ENCODE peak calls at places on chromosomes 4 and X, in nine cellular contexts. One of them, this sample, is unnamed.

GRCh38 chrX:107678957-107679740 is 50.8 kb downstream of the PRPS1 start:
- DNase-seq in psoas muscle: peak; percentile 89
- DNase-seq in SK-N-SH: no peak
- DNase-seq in heart left ventricle: peak; percentile 78
- DNase-seq in A549: peak; percentile 24
- DNase-seq in cardiac muscle cell: no peak
- DNase-seq in heart right ventricle: peak; percentile 83
- DNase-seq in adrenal gland: peak; percentile 56
- DNase-seq in upper lobe of right lung: peak; percentile 76
- DNase-seq in this sample: no peak

GRCh38 chrX:54994099-54994498 is at the start of gene PFKFB1:
- DNase-seq in psoas muscle: no peak
- DNase-seq in SK-N-SH: no peak
- DNase-seq in heart left ventricle: no peak
- DNase-seq in A549: no peak
- DNase-seq in cardiac muscle cell: no peak
- DNase-seq in heart right ventricle: no peak
- DNase-seq in adrenal gland: no peak
- DNase-seq in upper lobe of right lung: no peak
- DNase-seq in this sample: no peak

GRCh38 chrX:133660356-133660755 is 245.1 kb upstream of the GPC4 start:
- DNase-seq in psoas muscle: no peak
- DNase-seq in SK-N-SH: no peak
- DNase-seq in heart left ventricle: no peak
- DNase-seq in A549: no peak
- DNase-seq in cardiac muscle cell: no peak
- DNase-seq in heart right ventricle: no peak
- DNase-seq in adrenal gland: peak; percentile 50
- DNase-seq in upper lobe of right lung: no peak
- DNase-seq in this sample: no peak

GRCh38 chrX:6891404-6891803 is 256.1 kb upstream of the STS start:
- DNase-seq in psoas muscle: no peak
- DNase-seq in SK-N-SH: no peak
- DNase-seq in heart left ventricle: no peak
- DNase-seq in A549: no peak
- DNase-seq in cardiac muscle cell: no peak
- DNase-seq in heart right ventricle: no peak
- DNase-seq in adrenal gland: no peak
- DNase-seq in upper lobe of right lung: no peak
- DNase-seq in this sample: no peak

GRCh38 chr4:30854566-30854965 is 134.4 kb downstream of the PCDH7 start:
- DNase-seq in psoas muscle: no peak
- DNase-seq in SK-N-SH: no peak
- DNase-seq in heart left ventricle: no peak
- DNase-seq in A549: no peak
- DNase-seq in cardiac muscle cell: no peak
- DNase-seq in heart right ventricle: no peak
- DNase-seq in adrenal gland: no peak
- DNase-seq in upper lobe of right lung: no peak
- DNase-seq in this sample: peak; percentile 17

GRCh38 chrX:29662101-29662500 is 553.3 kb upstream of the MAGEB2 start:
- DNase-seq in psoas muscle: no peak
- DNase-seq in SK-N-SH: no peak
- DNase-seq in heart left ventricle: no peak
- DNase-seq in A549: peak; percentile 90
- DNase-seq in cardiac muscle cell: no peak
- DNase-seq in heart right ventricle: no peak
- DNase-seq in adrenal gland: no peak
- DNase-seq in upper lobe of right lung: no peak
- DNase-seq in this sample: no peak

GRCh38 chr4:74608151-74608949 is 163.4 kb downstream of the AREG start:
- DNase-seq in psoas muscle: no peak
- DNase-seq in SK-N-SH: no peak
- DNase-seq in heart left ventricle: no peak
- DNase-seq in A549: peak; percentile 86
- DNase-seq in cardiac muscle cell: no peak
- DNase-seq in heart right ventricle: no peak
- DNase-seq in adrenal gland: no peak
- DNase-seq in upper lobe of right lung: no peak
- DNase-seq in this sample: peak; percentile 68

GRCh38 chrX:22634081-22634480 is 361.4 kb downstream of the CBLL2 start:
- DNase-seq in psoas muscle: no peak
- DNase-seq in SK-N-SH: no peak
- DNase-seq in heart left ventricle: no peak
- DNase-seq in A549: no peak
- DNase-seq in cardiac muscle cell: no peak
- DNase-seq in heart right ventricle: no peak
- DNase-seq in adrenal gland: no peak
- DNase-seq in upper lobe of right lung: no peak
- DNase-seq in this sample: no peak

GRCh38 chr4:118968006-118968405 is 79.4 kb downstream of the SYNPO2 start:
- DNase-seq in psoas muscle: peak; percentile 70
- DNase-seq in SK-N-SH: no peak
- DNase-seq in heart left ventricle: no peak
- DNase-seq in A549: no peak
- DNase-seq in cardiac muscle cell: peak; percentile 83
- DNase-seq in heart right ventricle: peak; percentile 58
- DNase-seq in adrenal gland: peak; percentile 56
- DNase-seq in upper lobe of right lung: no peak
- DNase-seq in this sample: peak; percentile 17

GRCh38 chr4:11628093-11628725 is 199.5 kb upstream of the HS3ST1 start:
- DNase-seq in psoas muscle: no peak
- DNase-seq in SK-N-SH: no peak
- DNase-seq in heart left ventricle: no peak
- DNase-seq in A549: no peak
- DNase-seq in cardiac muscle cell: no peak
- DNase-seq in heart right ventricle: no peak
- DNase-seq in adrenal gland: no peak
- DNase-seq in upper lobe of right lung: no peak
- DNase-seq in this sample: peak; percentile 68

GRCh38 chr4:83618431-83618830 is 82.5 kb downstream of the GPAT3 start:
- DNase-seq in psoas muscle: peak; percentile 56
- DNase-seq in SK-N-SH: no peak
- DNase-seq in heart left ventricle: no peak
- DNase-seq in A549: peak; percentile 57
- DNase-seq in cardiac muscle cell: peak; percentile 92
- DNase-seq in heart right ventricle: peak; percentile 57
- DNase-seq in adrenal gland: peak; percentile 86
- DNase-seq in upper lobe of right lung: no peak
- DNase-seq in this sample: peak; percentile 98

GRCh38 chrX:31279359-31279758 is 207.5 kb upstream of the FTHL17 start:
- DNase-seq in psoas muscle: no peak
- DNase-seq in SK-N-SH: no peak
- DNase-seq in heart left ventricle: no peak
- DNase-seq in A549: peak; percentile 5
- DNase-seq in cardiac muscle cell: no peak
- DNase-seq in heart right ventricle: no peak
- DNase-seq in adrenal gland: no peak
- DNase-seq in upper lobe of right lung: no peak
- DNase-seq in this sample: no peak

GRCh38 chr4:151103758-151104157 is 4.3 kb downstream of the RPS3A start:
- DNase-seq in psoas muscle: no peak
- DNase-seq in SK-N-SH: no peak
- DNase-seq in heart left ventricle: no peak
- DNase-seq in A549: no peak
- DNase-seq in cardiac muscle cell: no peak
- DNase-seq in heart right ventricle: no peak
- DNase-seq in adrenal gland: no peak
- DNase-seq in upper lobe of right lung: no peak
- DNase-seq in this sample: no peak

GRCh38 chr4:105399535-105400161 is 74.2 kb downstream of the PPA2 start:
- DNase-seq in psoas muscle: no peak
- DNase-seq in SK-N-SH: no peak
- DNase-seq in heart left ventricle: no peak
- DNase-seq in A549: peak; percentile 13
- DNase-seq in cardiac muscle cell: no peak
- DNase-seq in heart right ventricle: no peak
- DNase-seq in adrenal gland: no peak
- DNase-seq in upper lobe of right lung: no peak
- DNase-seq in this sample: peak; percentile 27

GRCh38 chr4:86579941-86580340 is 14.2 kb upstream of the PTPN13 start:
- DNase-seq in psoas muscle: no peak
- DNase-seq in SK-N-SH: no peak
- DNase-seq in heart left ventricle: no peak
- DNase-seq in A549: no peak
- DNase-seq in cardiac muscle cell: no peak
- DNase-seq in heart right ventricle: no peak
- DNase-seq in adrenal gland: no peak
- DNase-seq in upper lobe of right lung: no peak
- DNase-seq in this sample: no peak

GRCh38 chr4:118280501-118281218 is 72.1 kb downstream of the PRSS12 start:
- DNase-seq in psoas muscle: no peak
- DNase-seq in SK-N-SH: peak; percentile 50
- DNase-seq in heart left ventricle: no peak
- DNase-seq in A549: peak; percentile 71
- DNase-seq in cardiac muscle cell: peak; percentile 69
- DNase-seq in heart right ventricle: peak; percentile 25
- DNase-seq in adrenal gland: peak; percentile 47
- DNase-seq in upper lobe of right lung: no peak
- DNase-seq in this sample: peak; percentile 70

GRCh38 chrX:150693782-150694574 is 782 bp downstream of the MTMR1 start:
- DNase-seq in psoas muscle: peak; percentile 81
- DNase-seq in SK-N-SH: peak; percentile 82
- DNase-seq in heart left ventricle: peak; percentile 75
- DNase-seq in A549: peak; percentile 21
- DNase-seq in cardiac muscle cell: peak; percentile 59
- DNase-seq in heart right ventricle: peak; percentile 29
- DNase-seq in adrenal gland: peak; percentile 45
- DNase-seq in upper lobe of right lung: peak; percentile 82
- DNase-seq in this sample: peak; percentile 92

GRCh38 chrX:28651186-28651585 is 63.9 kb downstream of the IL1RAPL1 start:
- DNase-seq in psoas muscle: no peak
- DNase-seq in SK-N-SH: no peak
- DNase-seq in heart left ventricle: no peak
- DNase-seq in A549: no peak
- DNase-seq in cardiac muscle cell: no peak
- DNase-seq in heart right ventricle: no peak
- DNase-seq in adrenal gland: no peak
- DNase-seq in upper lobe of right lung: no peak
- DNase-seq in this sample: no peak
- H3K4me3 ChIP-seq in psoas muscle: no peak overlapping the region
- H3K4me3 ChIP-seq in SK-N-SH: no peak overlapping the region
- H3K4me3 ChIP-seq in heart left ventricle: no peak overlapping the region
- H3K4me3 ChIP-seq in A549: no peak overlapping the region
- H3K4me3 ChIP-seq in cardiac muscle cell: no peak overlapping the region
- H3K4me3 ChIP-seq in heart right ventricle: no peak overlapping the region
- H3K4me3 ChIP-seq in adrenal gland: no peak overlapping the region
- H3K4me3 ChIP-seq in upper lobe of right lung: no peak overlapping the region
- H3K4me3 ChIP-seq in this sample: no peak overlapping the region

DNA sequence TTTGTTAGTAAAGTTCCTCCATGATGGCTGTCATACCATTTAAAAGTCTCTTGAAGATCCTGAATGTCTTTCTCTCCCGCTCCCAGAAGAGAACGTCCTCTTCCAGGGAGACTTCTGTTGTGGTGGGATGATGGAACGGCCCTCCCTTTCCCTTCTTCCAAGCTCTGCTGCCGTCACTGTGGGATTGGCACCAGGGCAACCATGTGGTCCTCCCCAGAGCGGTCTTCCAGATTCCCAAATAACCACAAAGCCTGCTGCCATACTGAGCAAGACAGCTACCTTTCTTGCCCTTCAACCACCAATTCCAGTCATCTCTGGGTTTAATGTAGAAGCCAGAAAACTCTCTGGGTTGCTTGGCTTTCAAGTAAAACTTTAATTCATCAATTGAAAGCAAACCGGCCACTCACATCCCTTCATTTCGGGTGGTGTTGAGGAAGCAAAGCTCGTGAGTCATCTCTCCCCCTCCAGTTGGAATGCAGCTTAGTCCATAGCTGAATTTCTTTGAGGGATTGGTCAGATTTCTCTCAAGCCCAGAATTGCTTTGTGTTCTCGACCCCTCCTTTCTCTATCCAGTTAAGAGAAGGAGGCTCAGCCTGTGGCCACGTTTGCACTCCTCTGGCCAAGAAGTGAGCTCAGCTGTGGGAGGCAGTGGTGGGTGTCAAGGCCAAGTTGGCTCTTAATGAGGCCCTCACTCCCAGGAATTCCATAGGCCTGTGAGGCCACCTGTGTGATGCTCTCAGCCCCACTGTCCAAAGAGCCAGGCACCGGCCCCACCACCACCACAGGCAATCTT is 36.9 kb downstream of the FHDC1 start:
- DNase-seq in psoas muscle: peak; percentile 58
- DNase-seq in SK-N-SH: no peak
- DNase-seq in heart left ventricle: no peak
- DNase-seq in A549: no peak
- DNase-seq in cardiac muscle cell: no peak
- DNase-seq in heart right ventricle: no peak
- DNase-seq in adrenal gland: no peak
- DNase-seq in upper lobe of right lung: no peak
- DNase-seq in this sample: peak; percentile 63
- H3K27ac ChIP-seq in psoas muscle: no peak overlapping the region
- H3K27ac ChIP-seq in SK-N-SH: peak overlapping the region; percentile 15
- H3K27ac ChIP-seq in heart left ventricle: no peak overlapping the region
- H3K27ac ChIP-seq in A549: no peak overlapping the region
- H3K27ac ChIP-seq in cardiac muscle cell: no peak overlapping the region
- H3K27ac ChIP-seq in heart right ventricle: no peak overlapping the region
- H3K27ac ChIP-seq in adrenal gland: no peak overlapping the region
- H3K27ac ChIP-seq in upper lobe of right lung: no peak overlapping the region
- H3K27ac ChIP-seq in this sample: no peak overlapping the region

DNA sequence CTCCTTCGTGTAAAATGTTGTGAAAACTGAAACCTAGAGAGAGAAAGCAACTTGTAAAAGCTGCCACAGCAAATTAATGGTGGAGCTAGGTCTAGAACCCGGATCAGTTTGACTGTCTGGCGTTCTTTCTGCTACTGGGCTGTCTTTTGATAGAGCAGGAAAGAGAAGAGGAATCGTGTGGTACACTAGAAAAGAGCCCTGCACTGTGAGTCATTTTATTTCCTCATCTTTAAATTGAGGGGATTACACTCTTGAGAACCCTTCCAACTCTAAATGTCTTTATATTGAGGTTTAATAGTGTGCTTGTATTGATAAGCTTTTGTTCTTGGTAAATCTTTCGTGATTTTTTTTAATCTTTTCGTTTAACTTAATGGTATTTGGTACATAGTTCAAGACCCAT is 4.3 kb downstream of the WDR44 start:
- DNase-seq in psoas muscle: no peak
- DNase-seq in SK-N-SH: no peak
- DNase-seq in heart left ventricle: no peak
- DNase-seq in A549: no peak
- DNase-seq in cardiac muscle cell: no peak
- DNase-seq in heart right ventricle: no peak
- DNase-seq in adrenal gland: no peak
- DNase-seq in upper lobe of right lung: no peak
- DNase-seq in this sample: no peak
- H3K4me3 ChIP-seq in psoas muscle: no peak overlapping the region
- H3K4me3 ChIP-seq in SK-N-SH: no peak overlapping the region
- H3K4me3 ChIP-seq in heart left ventricle: no peak overlapping the region
- H3K4me3 ChIP-seq in A549: no peak overlapping the region
- H3K4me3 ChIP-seq in cardiac muscle cell: no peak overlapping the region
- H3K4me3 ChIP-seq in heart right ventricle: no peak overlapping the region
- H3K4me3 ChIP-seq in adrenal gland: no peak overlapping the region
- H3K4me3 ChIP-seq in upper lobe of right lung: no peak overlapping the region
- H3K4me3 ChIP-seq in this sample: no peak overlapping the region

DNA sequence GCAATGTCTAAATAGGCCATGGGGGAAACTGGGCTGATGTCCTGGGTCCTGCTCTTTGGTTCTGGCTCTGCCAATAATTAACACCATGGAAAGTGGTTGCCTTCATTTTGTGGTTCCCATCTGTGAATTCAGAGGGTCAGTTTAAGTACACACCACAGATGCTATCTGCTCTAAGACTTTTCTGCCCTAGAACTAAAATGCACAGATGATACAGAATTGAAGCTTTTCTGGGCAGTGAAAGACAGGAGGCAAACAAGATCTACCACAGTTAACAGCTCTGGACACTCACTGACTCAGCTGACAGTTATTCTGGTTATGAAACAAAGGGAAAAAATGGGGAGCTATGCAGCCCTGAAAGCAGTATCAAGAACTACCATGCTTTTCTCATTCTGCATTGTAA is 37.3 kb downstream of the APBB2 start:
- DNase-seq in psoas muscle: no peak
- DNase-seq in SK-N-SH: no peak
- DNase-seq in heart left ventricle: no peak
- DNase-seq in A549: peak; percentile 16
- DNase-seq in cardiac muscle cell: no peak
- DNase-seq in heart right ventricle: no peak
- DNase-seq in adrenal gland: no peak
- DNase-seq in upper lobe of right lung: no peak
- DNase-seq in this sample: no peak
- H3K27ac ChIP-seq in psoas muscle: peak overlapping the region; percentile 10
- H3K27ac ChIP-seq in SK-N-SH: peak overlapping the region; percentile 87
- H3K27ac ChIP-seq in heart left ventricle: peak overlapping the region; percentile 4
- H3K27ac ChIP-seq in A549: peak overlapping the region; percentile 77
- H3K27ac ChIP-seq in cardiac muscle cell: no peak overlapping the region
- H3K27ac ChIP-seq in heart right ventricle: no peak overlapping the region
- H3K27ac ChIP-seq in adrenal gland: no peak overlapping the region
- H3K27ac ChIP-seq in upper lobe of right lung: no peak overlapping the region
- H3K27ac ChIP-seq in this sample: peak overlapping the region; percentile 71

This sample was measured in trophoblast cell.